ENCODE peak calls at places on chromosomes 3 and 15, in ten cellular contexts. M is IMR-90; U is NCI-H1417 treated with DMSO at 0.1 percent for 48 hours; A is stimulated activated CD4-positive, alpha-beta T cell treated with anti-CD3 and anti-CD28 coated beads, Interleukin-4, amount 100 ng/mL, for 48 hours; C is AG09309; B is A549; I is naive thymus-derived CD4-positive, alpha-beta T cell; Z is NCI-H1092; X is DMS 273 treated with DMSO at 0.1 percent for 48 hours; F is mesendoderm. J is an unnamed sample.

GRCh38 chr3:152151216-152151874 is 117.4 kb upstream of the MBNL1 start:
- DNase-seq in X (no peak), F (peak), A (no peak), Z (no peak), M (peak), B (no peak), C (no peak), U (no peak), I (no peak), J (no peak)

GRCh38 chr3:141439589-141439988 is 47.2 kb upstream of the RASA2 start:
- DNase-seq in I (no peak), F (no peak), A (no peak), X (no peak), B (no peak), U (no peak), C (no peak), Z (no peak), M (peak), J (no peak)

GRCh38 chr3:179510496-179510895 is 52.2 kb upstream of the ACTL6A start:
- DNase-seq in A (no peak), I (no peak), U (no peak), Z (no peak), X (no peak), M (no peak), B (no peak), F (no peak), C (no peak), J (no peak)

GRCh38 chr15:69160976-69161877 is 792 bp downstream of the GLCE start:
- DNase-seq in Z (peak), F (peak), X (no peak), M (peak), A (peak), C (no peak), B (peak), U (no peak), I (peak), J (peak)

GRCh38 chr15:101066501-101067408 is 147.6 kb downstream of the LRRK1 start:
- DNase-seq in C (no peak), Z (no peak), M (no peak), X (no peak), A (no peak), U (no peak), F (no peak), I (no peak), B (no peak), J (no peak)

GRCh38 chr15:62142736-62143135 is 22.3 kb downstream of the C2CD4B start:
- DNase-seq in Z (no peak), B (no peak), U (no peak), X (no peak), C (no peak), F (no peak), A (no peak), I (no peak), M (no peak), J (no peak)

GRCh38 chr3:66762888-66763287 is 235.2 kb upstream of the KBTBD8 start:
- DNase-seq in M (no peak), F (no peak), C (no peak), A (no peak), I (no peak), Z (no peak), X (no peak), U (no peak), B (no peak), J (no peak)

GRCh38 chr3:25468866-25469319 is 40.8 kb downstream of the RARB start:
- DNase-seq in A (no peak), B (no peak), X (no peak), F (no peak), Z (no peak), M (no peak), I (no peak), C (peak), U (no peak), J (no peak)

GRCh38 chr3:74409066-74409465 is 205.4 kb downstream of the CNTN3 start:
- DNase-seq in B (no peak), I (no peak), M (no peak), C (no peak), U (no peak), Z (no peak), A (no peak), X (no peak), F (no peak), J (no peak)

GRCh38 chr3:110413807-110414748 is 657.5 kb upstream of the NECTIN3 start:
- DNase-seq in M (peak), I (no peak), C (peak), X (no peak), B (peak), F (no peak), U (no peak), Z (no peak), A (no peak), J (no peak)

GRCh38 chr15:79617071-79617470 is 184.9 kb downstream of the MINAR1 start:
- DNase-seq in B (no peak), A (no peak), M (no peak), F (no peak), C (no peak), U (no peak), Z (no peak), I (no peak), X (no peak), J (no peak)

GRCh38 chr15:52728899-52729298 is 49.7 kb upstream of the ATOSA start:
- DNase-seq in A (no peak), X (no peak), B (no peak), I (no peak), M (peak), Z (no peak), C (peak), U (no peak), F (no peak), J (no peak)

GRCh38 chr3:120555661-120556509 is 40.3 kb upstream of the NDUFB4 start:
- DNase-seq in X (no peak), C (no peak), F (no peak), M (no peak), A (no peak), B (no peak), I (no peak), Z (no peak), U (no peak), J (no peak)

GRCh38 chr15:40933520-40933904 is 4.4 kb downstream of the DLL4 start:
- DNase-seq in I (no peak), F (no peak), Z (no peak), C (no peak), X (no peak), U (no peak), M (no peak), B (no peak), A (no peak), J (no peak)

GRCh38 chr3:174784206-174784934 is 74.8 kb upstream of the NAALADL2 start:
- DNase-seq in I (no peak), Z (no peak), M (peak), A (no peak), X (no peak), B (no peak), C (no peak), U (no peak), F (no peak), J (no peak)

GRCh38 chr3:166634091-166634746 is 745.9 kb downstream of the ZBBX start:
- DNase-seq in M (no peak), I (no peak), U (peak), A (no peak), X (no peak), F (peak), Z (no peak), C (no peak), B (no peak), J (no peak)

GRCh38 chr3:186025161-186025560 is 83.7 kb downstream of the ETV5 start:
- DNase-seq in M (peak), C (no peak), X (no peak), Z (no peak), B (no peak), F (no peak), A (peak), I (no peak), U (no peak), J (no peak)

GRCh38 chr3:173403376-173403775 is 5.8 kb downstream of the NLGN1 start:
- DNase-seq in M (peak), U (no peak), C (no peak), Z (no peak), A (no peak), B (no peak), X (no peak), I (no peak), F (no peak), J (no peak)

GRCh38 chr15:100566850-100567249 is 35.1 kb downstream of the LINS1 start:
- DNase-seq in B (no peak), C (no peak), M (no peak), F (no peak), A (no peak), U (no peak), Z (no peak), X (no peak), I (no peak), J (no peak)

GRCh38 chr15:67930720-67931119 is 90.9 kb upstream of the RNU6-1 start:
- DNase-seq in C (no peak), Z (no peak), M (no peak), X (no peak), F (no peak), B (no peak), A (no peak), U (no peak), I (no peak), J (no peak)

GRCh38 chr15:82118040-82118439 is 72.2 kb upstream of the MEX3B start:
- DNase-seq in M (no peak), Z (no peak), A (no peak), F (no peak), U (no peak), B (no peak), I (no peak), C (no peak), X (no peak), J (no peak)

GRCh38 chr15:100703032-100703578 is 100.7 kb downstream of the ASB7 start:
- DNase-seq in B (peak), I (no peak), X (no peak), U (no peak), C (no peak), F (peak), M (peak), A (peak), Z (no peak), J (no peak)

GRCh38 chr3:184639351-184639750 is 72.5 kb downstream of the MAGEF1 start:
- DNase-seq in X (no peak), A (no peak), C (no peak), I (no peak), B (no peak), M (no peak), U (no peak), F (no peak), Z (no peak), J (no peak)

GRCh38 chr15:74025436-74025835 is 30.9 kb downstream of the PML start:
- DNase-seq in C (no peak), U (no peak), X (no peak), B (no peak), Z (no peak), F (no peak), M (peak), I (no peak), A (no peak), J (no peak)

GRCh38 chr3:177364236-177364635 is 167.0 kb upstream of the TBL1XR1 start:
- DNase-seq in U (no peak), X (no peak), Z (no peak), A (no peak), M (no peak), B (no peak), F (no peak), I (no peak), C (no peak), J (no peak)

GRCh38 chr3:62161306-62161705 is 212.0 kb downstream of the FEZF2 start:
- DNase-seq in A (no peak), I (no peak), F (no peak), X (no peak), Z (no peak), B (no peak), C (no peak), U (no peak), M (peak), J (no peak)

GRCh38 chr3:112699436-112699978 is 58.6 kb upstream of the CCDC80 start:
- DNase-seq in Z (no peak), I (no peak), A (no peak), C (no peak), X (no peak), U (no peak), B (peak), M (peak), F (peak), J (no peak)

GRCh38 chr15:69753867-69754266 is 301.2 kb downstream of the RPLP1 start:
- DNase-seq in M (no peak), U (no peak), Z (no peak), F (no peak), X (no peak), C (no peak), I (no peak), A (no peak), B (no peak), J (no peak)

GRCh38 chr3:120864541-120864940 is 43.5 kb upstream of the STXBP5L start:
- DNase-seq in C (no peak), X (no peak), U (no peak), I (no peak), M (no peak), A (no peak), F (no peak), Z (no peak), B (no peak), J (no peak)

GRCh38 chr3:99866167-99866810 is 48.6 kb downstream of the CMSS1 start:
- DNase-seq in M (peak), X (no peak), F (no peak), Z (no peak), B (no peak), I (no peak), A (no peak), U (no peak), C (peak), J (peak)

GRCh38 chr3:64405211-64405818 is 180.0 kb upstream of the PRICKLE2 start:
- DNase-seq in B (no peak), U (no peak), C (no peak), F (no peak), Z (no peak), A (no peak), M (peak), I (no peak), X (no peak), J (no peak)

GRCh38 chr3:183958226-183958625 is 59.5 kb downstream of the ABCC5 start:
- DNase-seq in I (no peak), M (no peak), X (no peak), Z (no peak), U (no peak), A (no peak), C (no peak), F (no peak), B (no peak), J (no peak)

GRCh38 chr15:52709172-52709979 is 30.2 kb upstream of the ATOSA start:
- DNase-seq in F (peak), A (no peak), Z (no peak), X (no peak), U (no peak), M (no peak), I (no peak), B (no peak), C (no peak), J (peak)